ENCODE peak calls at places on chromosomes 6 and 20, in seven cellular contexts. D is RPMI7951; Y is AG20443; O is Daoy; A is activated T-helper 9 cell treated with anti-CD3 and anti-CD28 coated beads, Interleukin-2, amount 50 U/mL, for 16 hours; E is memory B cell; H is globus pallidus. C is an unnamed sample.

GRCh38 chr6:710601-711571 is 17.9 kb upstream of the EXOC2 start:
- DNase-seq in D (peak), E (peak), H (peak), Y (peak), O (peak), A (peak), C (peak)

GRCh38 chr6:148973809-148974208 is 227.0 kb downstream of the UST start:
- DNase-seq in O (no peak), H (peak), A (no peak), D (peak), E (no peak), Y (peak), C (peak)

GRCh38 chr6:63663147-63663877 is 27.7 kb downstream of the PHF3 start:
- DNase-seq in H (no peak), O (peak), E (no peak), D (peak), A (no peak), Y (peak), C (peak)

GRCh38 chr6:40960784-40961430 is 78.1 kb downstream of the UNC5CL start:
- DNase-seq in Y (no peak), H (no peak), E (no peak), O (peak), A (no peak), D (peak), C (no peak)

GRCh38 chr6:157107915-157108651 is 215.2 kb downstream of the TMEM242 start:
- DNase-seq in A (no peak), D (peak), H (no peak), Y (peak), E (no peak), O (peak), C (peak)

GRCh38 chr6:10205892-10206291 is 209.0 kb downstream of the TFAP2A start:
- DNase-seq in O (no peak), Y (no peak), H (peak), E (no peak), A (no peak), D (no peak), C (no peak)

GRCh38 chr6:168609026-168609685 is 168.2 kb downstream of the SMOC2 start:
- DNase-seq in E (no peak), H (no peak), Y (no peak), A (no peak), O (no peak), D (no peak), C (no peak)

GRCh38 chr20:37314099-37314498 is 24.6 kb downstream of the MANBAL start:
- DNase-seq in A (no peak), D (no peak), O (no peak), E (no peak), Y (no peak), H (no peak), C (no peak)

GRCh38 chr6:31114970-31115849 is 610 bp downstream of the PSORS1C1 start:
- DNase-seq in H (peak), E (no peak), Y (peak), A (no peak), O (peak), D (peak), C (no peak)

GRCh38 chr6:119224095-119224701 is 125.4 kb downstream of the MAN1A1 start:
- DNase-seq in H (no peak), O (no peak), E (no peak), Y (no peak), D (no peak), A (no peak), C (no peak)

GRCh38 chr6:43891072-43891870 is 121.3 kb downstream of the VEGFA start:
- DNase-seq in H (no peak), A (no peak), D (no peak), E (no peak), Y (no peak), O (no peak), C (no peak)

GRCh38 chr6:1316482-1317220 is 4.8 kb downstream of the FOXQ1 start:
- DNase-seq in E (no peak), Y (peak), H (no peak), D (no peak), O (peak), A (no peak), C (peak)

GRCh38 chr6:75143186-75143585 is 62.7 kb downstream of the COL12A1 start:
- DNase-seq in H (no peak), O (no peak), E (no peak), A (no peak), D (peak), Y (peak), C (peak)

GRCh38 chr6:87730310-87730709 is 28.3 kb upstream of the AKIRIN2 start:
- DNase-seq in E (no peak), D (peak), O (peak), H (peak), A (no peak), Y (no peak), C (no peak)

GRCh38 chr6:161104966-161105365 is 113.4 kb downstream of the MAP3K4 start:
- DNase-seq in D (no peak), E (no peak), O (no peak), H (no peak), Y (no peak), A (no peak), C (peak)

GRCh38 chr6:148082721-148083120 is 259.9 kb upstream of the SASH1 start:
- DNase-seq in O (no peak), E (no peak), H (no peak), Y (no peak), D (no peak), A (no peak), C (no peak)

GRCh38 chr6:28446818-28447511 is 3.7 kb upstream of the ZSCAN23 start:
- DNase-seq in H (no peak), Y (no peak), D (peak), A (no peak), E (no peak), O (peak), C (peak)

GRCh38 chr20:17298169-17298568 is 71.3 kb downstream of the PCSK2 start:
- DNase-seq in E (no peak), H (no peak), O (peak), A (no peak), Y (no peak), D (no peak), C (no peak)

GRCh38 chr6:15319677-15320076 is 73.8 kb downstream of the JARID2 start:
- DNase-seq in O (no peak), Y (no peak), A (no peak), E (no peak), D (no peak), H (no peak), C (no peak)

GRCh38 chr6:24655229-24655628 is 9.2 kb upstream of the KIAA0319 start:
- DNase-seq in E (no peak), Y (no peak), H (no peak), A (no peak), O (no peak), D (no peak), C (no peak)

GRCh38 chr20:1330075-1330830 is 1.3 kb upstream of the SDCBP2 start:
- DNase-seq in Y (peak), O (no peak), E (peak), D (no peak), A (no peak), H (peak), C (no peak)

GRCh38 chr6:73929421-73929820 is 233.4 kb downstream of the CD109 start:
- DNase-seq in H (no peak), O (no peak), E (no peak), Y (no peak), A (no peak), D (peak), C (no peak)

GRCh38 chr6:150112233-150112632 is 30.6 kb upstream of the PPP1R14C start:
- DNase-seq in Y (no peak), E (no peak), A (no peak), D (no peak), O (no peak), H (no peak), C (no peak)

GRCh38 chr20:48238326-48238725 is 453.0 kb upstream of the SULF2 start:
- DNase-seq in Y (peak), O (peak), H (no peak), A (no peak), E (no peak), D (peak), C (peak)

C was measured in GM03348.